ENCODE peak calls at places on chromosomes 1 and 21, in ten cellular contexts. One of them, this sample, is unnamed.

GRCh38 chr1:62784509-62785365 is 805 bp downstream of the ATG4C start:
- DNase-seq in spleen: no peak
- DNase-seq in H54: peak; percentile 20
- DNase-seq in prostate gland: no peak
- DNase-seq in lower leg skin: no peak
- DNase-seq in IMR-90: peak; percentile 19
- DNase-seq in GM12892: no peak
- DNase-seq in endothelial cell of umbilical vein: peak; percentile 11
- DNase-seq in A549: peak; percentile 10
- DNase-seq in ovary: no peak
- DNase-seq in this sample: peak; percentile 24

GRCh38 chr1:167797005-167797404 is 75.2 kb downstream of the MPZL1 start:
- DNase-seq in spleen: no peak
- DNase-seq in H54: peak; percentile 70
- DNase-seq in prostate gland: peak; percentile 80
- DNase-seq in lower leg skin: peak; percentile 85
- DNase-seq in IMR-90: peak; percentile 99
- DNase-seq in GM12892: no peak
- DNase-seq in endothelial cell of umbilical vein: peak; percentile 70
- DNase-seq in A549: peak; percentile 58
- DNase-seq in ovary: peak; percentile 73
- DNase-seq in this sample: peak; percentile 73

GRCh38 chr1:212485895-212486590 is 53.3 kb downstream of the NENF start:
- DNase-seq in spleen: no peak
- DNase-seq in H54: peak; percentile 79
- DNase-seq in prostate gland: no peak
- DNase-seq in lower leg skin: peak; percentile 62
- DNase-seq in IMR-90: peak; percentile 97
- DNase-seq in GM12892: no peak
- DNase-seq in endothelial cell of umbilical vein: peak; percentile 35
- DNase-seq in A549: peak; percentile 97
- DNase-seq in ovary: no peak
- DNase-seq in this sample: peak; percentile 9

GRCh38 chr1:10962483-10962882 is 50.0 kb upstream of the TARDBP start:
- DNase-seq in spleen: no peak
- DNase-seq in H54: no peak
- DNase-seq in prostate gland: no peak
- DNase-seq in lower leg skin: no peak
- DNase-seq in IMR-90: no peak
- DNase-seq in GM12892: no peak
- DNase-seq in endothelial cell of umbilical vein: no peak
- DNase-seq in A549: no peak
- DNase-seq in ovary: no peak
- DNase-seq in this sample: no peak

GRCh38 chr1:160226623-160227022 is 21.4 kb downstream of the PEA15 start:
- DNase-seq in spleen: no peak
- DNase-seq in H54: no peak
- DNase-seq in prostate gland: no peak
- DNase-seq in lower leg skin: no peak
- DNase-seq in IMR-90: no peak
- DNase-seq in GM12892: no peak
- DNase-seq in endothelial cell of umbilical vein: no peak
- DNase-seq in A549: no peak
- DNase-seq in ovary: no peak
- DNase-seq in this sample: no peak

GRCh38 chr1:8839990-8840389 is 22.6 kb upstream of the RERE start:
- DNase-seq in spleen: no peak
- DNase-seq in H54: no peak
- DNase-seq in prostate gland: no peak
- DNase-seq in lower leg skin: no peak
- DNase-seq in IMR-90: no peak
- DNase-seq in GM12892: no peak
- DNase-seq in endothelial cell of umbilical vein: no peak
- DNase-seq in A549: no peak
- DNase-seq in ovary: no peak
- DNase-seq in this sample: no peak

GRCh38 chr21:44391345-44392091 is 38.1 kb downstream of the TRPM2 start:
- DNase-seq in spleen: no peak
- DNase-seq in H54: no peak
- DNase-seq in prostate gland: no peak
- DNase-seq in lower leg skin: peak; percentile 61
- DNase-seq in IMR-90: no peak
- DNase-seq in GM12892: no peak
- DNase-seq in endothelial cell of umbilical vein: no peak
- DNase-seq in A549: no peak
- DNase-seq in ovary: no peak
- DNase-seq in this sample: no peak

GRCh38 chr1:209924386-209924785 is 13.6 kb upstream of the SYT14 start:
- DNase-seq in spleen: no peak
- DNase-seq in H54: no peak
- DNase-seq in prostate gland: no peak
- DNase-seq in lower leg skin: no peak
- DNase-seq in IMR-90: no peak
- DNase-seq in GM12892: no peak
- DNase-seq in endothelial cell of umbilical vein: peak; percentile 0
- DNase-seq in A549: no peak
- DNase-seq in ovary: no peak
- DNase-seq in this sample: no peak

GRCh38 chr1:8179132-8179793 is 138.7 kb upstream of the SLC45A1 start:
- DNase-seq in spleen: no peak
- DNase-seq in H54: no peak
- DNase-seq in prostate gland: no peak
- DNase-seq in lower leg skin: no peak
- DNase-seq in IMR-90: no peak
- DNase-seq in GM12892: no peak
- DNase-seq in endothelial cell of umbilical vein: no peak
- DNase-seq in A549: no peak
- DNase-seq in ovary: no peak
- DNase-seq in this sample: no peak

GRCh38 chr1:93829061-93829460 is 49.9 kb downstream of the DNTTIP2 start:
- DNase-seq in spleen: no peak
- DNase-seq in H54: no peak
- DNase-seq in prostate gland: no peak
- DNase-seq in lower leg skin: no peak
- DNase-seq in IMR-90: no peak
- DNase-seq in GM12892: no peak
- DNase-seq in endothelial cell of umbilical vein: no peak
- DNase-seq in A549: no peak
- DNase-seq in ovary: no peak
- DNase-seq in this sample: no peak

GRCh38 chr1:117375327-117375726 is 8.1 kb downstream of the MAN1A2 start:
- DNase-seq in spleen: no peak
- DNase-seq in H54: no peak
- DNase-seq in prostate gland: no peak
- DNase-seq in lower leg skin: no peak
- DNase-seq in IMR-90: no peak
- DNase-seq in GM12892: no peak
- DNase-seq in endothelial cell of umbilical vein: no peak
- DNase-seq in A549: no peak
- DNase-seq in ovary: no peak
- DNase-seq in this sample: no peak

GRCh38 chr1:21944261-21945074 is 7.4 kb upstream of the HSPG2 start:
- DNase-seq in spleen: no peak
- DNase-seq in H54: no peak
- DNase-seq in prostate gland: peak; percentile 57
- DNase-seq in lower leg skin: no peak
- DNase-seq in IMR-90: no peak
- DNase-seq in GM12892: no peak
- DNase-seq in endothelial cell of umbilical vein: peak; percentile 80
- DNase-seq in A549: no peak
- DNase-seq in ovary: no peak
- DNase-seq in this sample: no peak

GRCh38 chr1:219847215-219847855 is 81.0 kb downstream of the SLC30A10 start:
- DNase-seq in spleen: no peak
- DNase-seq in H54: no peak
- DNase-seq in prostate gland: no peak
- DNase-seq in lower leg skin: no peak
- DNase-seq in IMR-90: no peak
- DNase-seq in GM12892: no peak
- DNase-seq in endothelial cell of umbilical vein: no peak
- DNase-seq in A549: no peak
- DNase-seq in ovary: no peak
- DNase-seq in this sample: no peak

GRCh38 chr1:24426738-24427468 is 11.3 kb downstream of the NIPAL3 start:
- DNase-seq in spleen: no peak
- DNase-seq in H54: no peak
- DNase-seq in prostate gland: no peak
- DNase-seq in lower leg skin: no peak
- DNase-seq in IMR-90: no peak
- DNase-seq in GM12892: no peak
- DNase-seq in endothelial cell of umbilical vein: no peak
- DNase-seq in A549: no peak
- DNase-seq in ovary: no peak
- DNase-seq in this sample: no peak

GRCh38 chr1:37474697-37475379 is 458 bp downstream of the ZC3H12A start:
- DNase-seq in spleen: peak; percentile 89
- DNase-seq in H54: no peak
- DNase-seq in prostate gland: no peak
- DNase-seq in lower leg skin: no peak
- DNase-seq in IMR-90: no peak
- DNase-seq in GM12892: no peak
- DNase-seq in endothelial cell of umbilical vein: no peak
- DNase-seq in A549: no peak
- DNase-seq in ovary: peak; percentile 67
- DNase-seq in this sample: peak; percentile 80
- TF ChIP-seq POLR2A in spleen: no peak
- TF ChIP-seq POLR2A in H54: no peak
- TF ChIP-seq POLR2A in prostate gland: no peak
- TF ChIP-seq POLR2A in lower leg skin: no peak
- TF ChIP-seq POLR2A in IMR-90: peak; percentile 3
- TF ChIP-seq POLR2A in GM12892: peak; percentile 75
- TF ChIP-seq POLR2A in endothelial cell of umbilical vein: no peak
- TF ChIP-seq POLR2A in A549: no peak
- TF ChIP-seq POLR2A in ovary: no peak
- TF ChIP-seq POLR2A in this sample: no peak

GRCh38 chr1:153358691-153358975 is 979 bp downstream of the S100A9 start:
- DNase-seq in spleen: peak; percentile 35
- DNase-seq in H54: no peak
- DNase-seq in prostate gland: no peak
- DNase-seq in lower leg skin: no peak
- DNase-seq in IMR-90: no peak
- DNase-seq in GM12892: no peak
- DNase-seq in endothelial cell of umbilical vein: no peak
- DNase-seq in A549: no peak
- DNase-seq in ovary: no peak
- DNase-seq in this sample: no peak

GRCh38 chr1:153359241-153359640 is 1.6 kb downstream of the S100A9 start:
- DNase-seq in spleen: peak; percentile 75
- DNase-seq in H54: no peak
- DNase-seq in prostate gland: no peak
- DNase-seq in lower leg skin: no peak
- DNase-seq in IMR-90: no peak
- DNase-seq in GM12892: no peak
- DNase-seq in endothelial cell of umbilical vein: no peak
- DNase-seq in A549: no peak
- DNase-seq in ovary: no peak
- DNase-seq in this sample: no peak

GRCh38 chr1:153356392-153357075 is 1.1 kb upstream of the S100A9 start:
- DNase-seq in spleen: peak; percentile 78
- DNase-seq in H54: no peak
- DNase-seq in prostate gland: no peak
- DNase-seq in lower leg skin: no peak
- DNase-seq in IMR-90: no peak
- DNase-seq in GM12892: no peak
- DNase-seq in endothelial cell of umbilical vein: no peak
- DNase-seq in A549: no peak
- DNase-seq in ovary: no peak
- DNase-seq in this sample: no peak

GRCh38 chr1:153357076-153357852 is 390 bp upstream of the S100A9 start:
- DNase-seq in spleen: peak; percentile 93
- DNase-seq in H54: no peak
- DNase-seq in prostate gland: peak; percentile 72
- DNase-seq in lower leg skin: peak; percentile 63
- DNase-seq in IMR-90: no peak
- DNase-seq in GM12892: no peak
- DNase-seq in endothelial cell of umbilical vein: no peak
- DNase-seq in A549: no peak
- DNase-seq in ovary: no peak
- DNase-seq in this sample: no peak

DNA sequence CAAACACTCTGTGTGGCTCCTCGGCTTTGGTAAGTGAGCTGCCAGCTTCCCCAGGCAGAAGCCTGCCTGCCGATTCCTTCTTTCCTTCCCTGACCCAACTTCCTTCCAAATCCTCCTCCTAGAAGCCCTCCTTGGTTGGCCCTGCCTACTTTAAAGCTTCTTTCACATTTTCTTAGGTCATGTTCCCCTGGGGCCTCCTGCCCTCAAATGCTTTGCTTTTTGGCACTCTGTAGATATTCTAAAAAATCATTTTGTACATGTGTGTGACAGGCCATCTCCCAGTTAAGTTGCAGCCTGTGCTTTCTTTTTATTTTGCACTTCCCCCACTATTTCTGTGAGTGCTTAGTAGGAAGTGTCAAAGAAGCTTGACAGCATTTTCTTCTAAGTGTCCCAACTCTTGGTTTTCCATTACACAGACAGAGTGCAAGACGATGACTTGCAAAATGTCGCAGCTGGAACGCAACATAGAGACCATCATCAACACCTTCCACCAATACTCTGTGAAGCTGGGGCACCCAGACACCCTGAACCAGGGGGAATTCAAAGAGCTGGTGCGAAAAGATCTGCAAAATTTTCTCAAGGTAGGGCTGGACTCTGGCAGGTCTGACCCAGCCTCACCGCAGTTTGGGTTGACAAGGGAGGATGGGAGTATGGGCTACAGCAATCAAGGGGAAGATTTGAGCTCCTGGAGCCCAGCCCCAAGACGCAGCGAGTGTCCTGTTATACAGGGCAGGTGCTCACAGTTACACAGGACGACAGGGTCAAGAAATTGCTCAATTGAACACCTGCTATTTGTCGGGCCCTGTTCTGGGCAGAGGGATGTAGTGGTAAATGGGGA is at the start of gene S100A9:
- DNase-seq in spleen: peak; percentile 63
- DNase-seq in H54: no peak
- DNase-seq in prostate gland: no peak
- DNase-seq in lower leg skin: no peak
- DNase-seq in IMR-90: no peak
- DNase-seq in GM12892: no peak
- DNase-seq in endothelial cell of umbilical vein: no peak
- DNase-seq in A549: no peak
- DNase-seq in ovary: no peak
- DNase-seq in this sample: no peak
- TF ChIP-seq POLR2A in spleen: no peak
- TF ChIP-seq POLR2A in H54: no peak
- TF ChIP-seq POLR2A in prostate gland: no peak
- TF ChIP-seq POLR2A in lower leg skin: no peak
- TF ChIP-seq POLR2A in IMR-90: no peak
- TF ChIP-seq POLR2A in GM12892: no peak
- TF ChIP-seq POLR2A in endothelial cell of umbilical vein: no peak
- TF ChIP-seq POLR2A in A549: no peak
- TF ChIP-seq POLR2A in ovary: no peak
- TF ChIP-seq POLR2A in this sample: no peak

GRCh38 chr1:236389253-236389652 is 4.8 kb upstream of the EDARADD start:
- DNase-seq in spleen: no peak
- DNase-seq in H54: no peak
- DNase-seq in prostate gland: peak; percentile 27
- DNase-seq in lower leg skin: no peak
- DNase-seq in IMR-90: no peak
- DNase-seq in GM12892: no peak
- DNase-seq in endothelial cell of umbilical vein: no peak
- DNase-seq in A549: peak; percentile 73
- DNase-seq in ovary: no peak
- DNase-seq in this sample: no peak
- TF ChIP-seq POLR2A in spleen: no peak
- TF ChIP-seq POLR2A in H54: no peak
- TF ChIP-seq POLR2A in prostate gland: no peak
- TF ChIP-seq POLR2A in lower leg skin: no peak
- TF ChIP-seq POLR2A in IMR-90: no peak
- TF ChIP-seq POLR2A in GM12892: no peak
- TF ChIP-seq POLR2A in endothelial cell of umbilical vein: no peak
- TF ChIP-seq POLR2A in A549: no peak
- TF ChIP-seq POLR2A in ovary: no peak
- TF ChIP-seq POLR2A in this sample: no peak

GRCh38 chr1:42176902-42177519 is 12.5 kb upstream of the GUCA2A start:
- DNase-seq in spleen: no peak
- DNase-seq in H54: peak; percentile 55
- DNase-seq in prostate gland: peak; percentile 55
- DNase-seq in lower leg skin: no peak
- DNase-seq in IMR-90: peak; percentile 55
- DNase-seq in GM12892: no peak
- DNase-seq in endothelial cell of umbilical vein: peak; percentile 66
- DNase-seq in A549: peak; percentile 56
- DNase-seq in ovary: no peak
- DNase-seq in this sample: peak; percentile 62
- TF ChIP-seq POLR2A in spleen: no peak
- TF ChIP-seq POLR2A in H54: no peak
- TF ChIP-seq POLR2A in prostate gland: no peak
- TF ChIP-seq POLR2A in lower leg skin: no peak
- TF ChIP-seq POLR2A in IMR-90: no peak
- TF ChIP-seq POLR2A in GM12892: no peak
- TF ChIP-seq POLR2A in endothelial cell of umbilical vein: no peak
- TF ChIP-seq POLR2A in A549: no peak
- TF ChIP-seq POLR2A in ovary: no peak
- TF ChIP-seq POLR2A in this sample: no peak

This sample was measured in erythroblast.